ENCODE peak calls at places on chromosomes 3 and 15, in nine cellular contexts. D is spleen; M is left ventricle myocardium inferior; S is body of pancreas; X is stomach; K is HCT116; I is lower lobe of right lung; R is CD8-positive, alpha-beta T cell; F is transverse colon. W is an unnamed sample. For H3K36me3, the result is how much of the 10 kb centered on the place peaks cover.

GRCh38 chr3:15007681-15008141 is 57.4 kb downstream of the MRPS25 start:
- DNase-seq in D (no peak), M (no peak), S (no peak), X (no peak), K (no peak), I (no peak), R (no peak), F (no peak), W (no peak)

GRCh38 chr3:58668247-58668646 is 1.7 kb upstream of the FAM3D start:
- DNase-seq in D (no peak), M (no peak), S (no peak), X (peak), K (no peak), I (no peak), R (no peak), F (peak), W (no peak)

GRCh38 chr3:99920530-99921376 is 103.1 kb downstream of the CMSS1 start:
- DNase-seq in D (no peak), M (peak), S (peak), X (peak), K (no peak), I (peak), R (no peak), F (peak), W (no peak)

GRCh38 chr3:157464283-157464682 is 27.6 kb downstream of the PTX3 start:
- DNase-seq in D (no peak), M (no peak), S (no peak), X (no peak), K (no peak), I (no peak), R (no peak), F (no peak), W (no peak)

GRCh38 chr3:106276755-106277612 is 408.2 kb upstream of the CBLB start:
- DNase-seq in D (no peak), M (no peak), S (no peak), X (no peak), K (no peak), I (no peak), R (no peak), F (no peak), W (no peak)

GRCh38 chr3:12180218-12180617 is 21.5 kb upstream of the TIMP4 start:
- DNase-seq in D (no peak), M (peak), S (peak), X (peak), K (peak), I (peak), R (no peak), F (peak), W (no peak)

GRCh38 chr15:71386448-71387236 is 271.4 kb downstream of the THSD4 start:
- DNase-seq in D (no peak), M (no peak), S (no peak), X (no peak), K (no peak), I (no peak), R (no peak), F (no peak), W (no peak)

GRCh38 chr3:183959214-183959613 is 58.5 kb downstream of the ABCC5 start:
- DNase-seq in D (no peak), M (no peak), S (no peak), X (no peak), K (peak), I (no peak), R (no peak), F (peak), W (no peak)

GRCh38 chr3:147812186-147812911 is 403.2 kb downstream of the ZIC1 start:
- DNase-seq in D (no peak), M (no peak), S (no peak), X (no peak), K (no peak), I (no peak), R (no peak), F (no peak), W (no peak)

GRCh38 chr3:159371928-159372327 is 570.1 kb downstream of the MFSD1 start:
- DNase-seq in D (no peak), M (no peak), S (no peak), X (no peak), K (no peak), I (no peak), R (no peak), F (no peak), W (no peak)

GRCh38 chr3:119514637-119515036 is 16.3 kb downstream of the TIMMDC1 start:
- DNase-seq in D (no peak), M (no peak), S (no peak), X (no peak), K (no peak), I (no peak), R (no peak), F (no peak), W (no peak)

GRCh38 chr15:96457852-96458251 is 127.4 kb downstream of the NR2F2 start:
- DNase-seq in D (no peak), M (no peak), S (no peak), X (no peak), K (no peak), I (no peak), R (no peak), F (no peak), W (no peak)

GRCh38 chr3:22315925-22316324 is 564.9 kb upstream of the ZNF385D start:
- DNase-seq in D (no peak), M (no peak), S (no peak), X (no peak), K (no peak), I (no peak), R (no peak), F (no peak), W (no peak)

GRCh38 chr3:11547498-11547897 is 96.2 kb downstream of the VGLL4 start:
- DNase-seq in D (no peak), M (no peak), S (no peak), X (no peak), K (no peak), I (no peak), R (no peak), F (no peak), W (no peak)

GRCh38 chr3:171935261-171936123 is 92.3 kb downstream of the TMEM212 start:
- DNase-seq in D (no peak), M (no peak), S (no peak), X (no peak), K (no peak), I (no peak), R (no peak), F (no peak), W (no peak)

GRCh38 chr3:105579439-105579838 is 212.7 kb downstream of the ALCAM start:
- DNase-seq in D (no peak), M (no peak), S (no peak), X (no peak), K (no peak), I (no peak), R (no peak), F (no peak), W (no peak)

DNA sequence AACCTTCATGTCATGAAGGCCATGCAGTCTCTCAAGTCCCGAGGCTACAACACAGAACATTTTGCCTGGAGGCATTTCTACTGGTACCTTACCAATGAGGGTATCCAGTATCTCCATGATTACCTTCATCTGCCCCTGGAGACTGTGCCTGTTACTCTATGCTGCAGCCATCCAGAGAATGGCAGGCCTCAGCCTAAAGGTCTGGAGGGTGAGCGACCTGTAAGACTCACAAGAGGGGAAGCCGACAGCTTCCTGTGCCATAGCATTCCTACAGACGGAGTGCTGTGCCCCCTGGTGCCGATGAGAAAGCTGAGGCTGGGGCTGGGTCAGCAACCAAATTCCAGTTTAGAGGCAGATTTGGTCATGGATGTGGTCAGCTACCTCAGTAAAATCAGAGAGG is 51.3 kb upstream of the CADPS start:
- DNase-seq in D (no peak), M (no peak), S (no peak), X (no peak), K (no peak), I (no peak), R (no peak), F (no peak), W (no peak)
- TF ChIP-seq CTCF in D (no peak), M (peak), S (no peak), X (no peak), K (no peak), I (no peak), R (no peak), F (no peak), W (no peak)

DNA sequence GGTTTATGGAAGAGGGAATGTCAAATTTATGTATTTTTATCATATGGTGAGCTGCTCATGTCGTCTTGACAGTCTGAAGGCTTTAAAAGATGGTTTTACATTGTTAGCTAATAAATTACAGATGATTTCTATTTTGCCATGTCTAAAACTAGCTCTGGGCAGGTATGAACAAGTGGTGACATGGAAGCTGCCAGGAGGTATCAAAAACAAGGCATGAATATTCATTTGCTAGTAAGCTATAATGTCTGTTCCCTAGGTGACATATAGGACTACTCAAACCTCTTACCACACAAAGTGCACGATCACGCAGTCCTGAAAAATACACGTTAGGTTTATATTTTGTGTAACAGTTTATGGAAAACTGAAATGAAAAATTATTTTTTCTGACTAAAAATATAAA is 34.8 kb downstream of the ST3GAL6 start:
- DNase-seq in D (no peak), M (no peak), S (no peak), X (no peak), K (no peak), I (no peak), R (no peak), F (no peak), W (no peak)
- H3K36me3 ChIP-seq in D (under half), M (under half), S (under half), X (under half), K (half or more), I (under half), R (under half), F (under half), W (under half)

DNA sequence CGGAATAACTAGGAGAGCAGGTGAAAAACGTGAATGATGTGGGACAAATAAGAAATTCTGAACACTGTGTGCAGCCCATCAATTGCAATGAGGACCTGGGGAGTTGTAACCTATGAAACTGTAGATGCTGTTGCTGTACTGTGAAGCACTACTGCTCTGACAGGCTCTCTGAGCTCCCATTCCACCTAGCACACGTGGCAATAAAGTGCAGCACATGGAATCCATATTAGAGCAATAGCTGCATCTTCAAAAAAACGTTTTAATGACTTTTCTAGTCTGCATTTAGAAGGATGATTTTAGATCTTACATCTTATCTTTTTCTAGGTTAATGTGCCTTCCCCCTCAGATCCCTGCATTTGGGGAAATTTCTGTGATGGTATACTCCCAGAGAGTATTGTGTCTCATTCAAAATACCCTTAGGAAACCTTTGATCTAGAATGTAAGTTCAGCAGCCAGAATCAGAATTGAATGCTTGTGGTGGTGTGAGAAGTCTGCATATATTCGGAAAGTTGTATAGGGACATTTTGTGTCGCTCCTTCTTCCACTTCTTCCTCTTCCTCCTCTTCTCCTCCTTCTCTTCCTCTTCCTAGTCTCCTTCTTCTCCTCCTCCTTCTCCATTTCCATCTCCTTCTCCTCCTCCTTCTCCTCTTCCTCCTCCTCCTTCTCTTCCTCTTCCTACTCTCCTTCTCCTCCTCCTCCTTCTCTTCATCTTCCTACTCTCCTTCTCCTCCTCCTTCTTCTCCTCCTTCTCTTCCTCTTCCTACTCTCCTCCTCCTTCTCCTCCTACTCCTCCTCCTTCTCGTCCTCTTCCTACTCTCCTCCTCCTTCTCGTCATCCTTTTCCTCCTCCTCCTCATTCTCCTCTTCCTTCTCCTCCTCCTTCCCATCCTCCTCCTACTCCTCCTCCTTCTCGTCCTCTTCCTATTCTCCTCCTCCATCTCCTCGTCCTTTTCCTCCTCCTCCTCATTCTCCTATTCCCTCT is 749.1 kb upstream of the GOLIM4 start:
- DNase-seq in D (no peak), M (no peak), S (no peak), X (no peak), K (no peak), I (no peak), R (no peak), F (no peak), W (no peak)
- H3K4me3 ChIP-seq in D (no peak), M (no peak), S (no peak), X (no peak), K (no peak), I (no peak), R (no peak), F (no peak), W (no peak)

GRCh38 chr3:13364602-13365271 is 55.4 kb downstream of the NUP210 start:
- DNase-seq in D (no peak), M (no peak), S (no peak), X (no peak), K (no peak), I (no peak), R (no peak), F (no peak), W (no peak)
- TF ChIP-seq CTCF in D (no peak), M (no peak), S (no peak), X (no peak), K (no peak), I (no peak), R (no peak), F (no peak), W (no peak)